ENCODE peak calls at places on chromosome 2, in eight cellular contexts. U is left colon, Q is posterior cingulate gyrus, J is ELR, V is Peyer's patch, M is non-pigmented ciliary epithelial cell, E is fibroblast of the aortic adventitia, A is T-helper 17 cell. N is an unnamed sample.

GRCh38 chr2:5195636-5196035 is 496.5 kb upstream of the SOX11 start:
- DNase-seq in U (no peak), Q (no peak), J (no peak), V (no peak), M (no peak), E (no peak), A (no peak), N (no peak)

GRCh38 chr2:113114224-113114945 is 13.0 kb upstream of the IL1RN start:
- DNase-seq in U (no peak), Q (no peak), J (no peak), V (no peak), M (no peak), E (no peak), A (no peak), N (no peak)

GRCh38 chr2:39991298-39991697 is 212.2 kb upstream of the THUMPD2 start:
- DNase-seq in U (no peak), Q (no peak), J (peak; percentile 52), V (no peak), M (no peak), E (peak; percentile 85), A (no peak), N (no peak)

GRCh38 chr2:113888641-113889470 is 1.0 kb upstream of the ACTR3 start:
- DNase-seq in U (peak; percentile 64), Q (no peak), J (no peak), V (no peak), M (no peak), E (no peak), A (no peak), N (no peak)

GRCh38 chr2:120596191-120596781 is 139.4 kb upstream of the GLI2 start:
- DNase-seq in U (no peak), Q (peak; percentile 54), J (no peak), V (no peak), M (no peak), E (no peak), A (no peak), N (no peak)

GRCh38 chr2:98730851-98731708 is at the start of gene MGAT4A:
- DNase-seq in U (peak; percentile 72), Q (peak; percentile 70), J (peak; percentile 50), V (peak; percentile 79), M (no peak), E (peak; percentile 3), A (peak; percentile 82), N (peak; percentile 84)

GRCh38 chr2:30209227-30209626 is 22.1 kb upstream of the LBH start:
- DNase-seq in U (no peak), Q (no peak), J (no peak), V (no peak), M (no peak), E (no peak), A (no peak), N (no peak)

GRCh38 chr2:226079677-226080076 is 680.2 kb downstream of the NYAP2 start:
- DNase-seq in U (no peak), Q (no peak), J (peak; percentile 95), V (no peak), M (peak; percentile 99), E (peak; percentile 97), A (no peak), N (no peak)

GRCh38 chr2:240564571-240565266 is 3.6 kb upstream of the RNPEPL1 start:
- DNase-seq in U (no peak), Q (no peak), J (peak; percentile 50), V (peak; percentile 28), M (no peak), E (no peak), A (peak; percentile 9), N (peak; percentile 62)

GRCh38 chr2:204645018-204645775 is 99.9 kb downstream of the PARD3B start:
- DNase-seq in U (no peak), Q (no peak), J (peak; percentile 72), V (no peak), M (no peak), E (peak; percentile 8), A (no peak), N (no peak)

GRCh38 chr2:61263848-61264247 is 101.9 kb downstream of the C2orf74 start:
- DNase-seq in U (no peak), Q (no peak), J (no peak), V (no peak), M (no peak), E (no peak), A (no peak), N (no peak)

GRCh38 chr2:24276349-24276899 is 83.9 kb downstream of the ITSN2 start:
- DNase-seq in U (no peak), Q (no peak), J (no peak), V (no peak), M (no peak), E (no peak), A (no peak), N (no peak)

GRCh38 chr2:142220901-142221300 is 90.1 kb upstream of the LRP1B start:
- DNase-seq in U (no peak), Q (no peak), J (peak; percentile 8), V (no peak), M (peak; percentile 30), E (no peak), A (no peak), N (no peak)

GRCh38 chr2:202060218-202060617 is 12.8 kb upstream of the KIAA2012 start:
- DNase-seq in U (no peak), Q (no peak), J (no peak), V (no peak), M (no peak), E (no peak), A (no peak), N (no peak)

GRCh38 chr2:195562624-195563566 is 94.1 kb upstream of the SLC39A10 start:
- DNase-seq in U (no peak), Q (no peak), J (no peak), V (no peak), M (no peak), E (peak; percentile 40), A (no peak), N (no peak)

GRCh38 chr2:197915548-197916265 is 111.3 kb downstream of the PLCL1 start:
- DNase-seq in U (no peak), Q (no peak), J (no peak), V (no peak), M (peak; percentile 49), E (peak; percentile 95), A (no peak), N (no peak)

GRCh38 chr2:235939471-235939870 is 228.7 kb downstream of the GBX2 start:
- DNase-seq in U (no peak), Q (no peak), J (peak; percentile 23), V (no peak), M (no peak), E (no peak), A (no peak), N (no peak)

GRCh38 chr2:72222829-72223564 is 75.3 kb upstream of the CYP26B1 start:
- DNase-seq in U (no peak), Q (no peak), J (peak; percentile 54), V (no peak), M (no peak), E (peak; percentile 73), A (no peak), N (no peak)

GRCh38 chr2:150474326-150475074 is 13.0 kb downstream of the RND3 start:
- DNase-seq in U (no peak), Q (no peak), J (peak; percentile 71), V (no peak), M (no peak), E (peak; percentile 33), A (no peak), N (no peak)

GRCh38 chr2:26970928-26971627 is 641 bp downstream of the MAPRE3 start:
- DNase-seq in U (no peak), Q (no peak), J (peak; percentile 38), V (no peak), M (no peak), E (peak; percentile 47), A (no peak), N (no peak)

GRCh38 chr2:25699206-25699605 is 25.8 kb upstream of the DTNB start:
- DNase-seq in U (no peak), Q (no peak), J (no peak), V (no peak), M (no peak), E (no peak), A (no peak), N (no peak)

GRCh38 chr2:99545066-99545465 is 55.2 kb upstream of the REV1 start:
- DNase-seq in U (no peak), Q (no peak), J (peak; percentile 31), V (no peak), M (peak; percentile 28), E (peak; percentile 4), A (no peak), N (no peak)

GRCh38 chr2:24337958-24338357 is 22.4 kb downstream of the ITSN2 start:
- DNase-seq in U (no peak), Q (no peak), J (no peak), V (no peak), M (no peak), E (no peak), A (no peak), N (no peak)

GRCh38 chr2:3729055-3729448 is 25.7 kb downstream of the DCDC2C start:
- DNase-seq in U (no peak), Q (no peak), J (no peak), V (no peak), M (no peak), E (no peak), A (no peak), N (no peak)

GRCh38 chr2:65539633-65540032 is 107.2 kb upstream of the SPRED2 start:
- DNase-seq in U (no peak), Q (no peak), J (no peak), V (no peak), M (no peak), E (no peak), A (no peak), N (no peak)

GRCh38 chr2:47016172-47016913 is 100.7 kb upstream of the MCFD2 start:
- DNase-seq in U (peak; percentile 59), Q (no peak), J (peak; percentile 95), V (no peak), M (peak; percentile 90), E (peak; percentile 61), A (no peak), N (no peak)

GRCh38 chr2:26772064-26773001 is 8.2 kb downstream of the SLC35F6 start:
- DNase-seq in U (peak; percentile 96), Q (peak; percentile 79), J (peak; percentile 54), V (peak; percentile 73), M (no peak), E (peak; percentile 89), A (no peak), N (no peak)

GRCh38 chr2:241767464-241768250 is 9.0 kb upstream of the GAL3ST2 start:
- DNase-seq in U (no peak), Q (no peak), J (no peak), V (no peak), M (no peak), E (no peak), A (no peak), N (no peak)

GRCh38 chr2:218896501-218897393 is 16.1 kb downstream of the WNT10A start:
- DNase-seq in U (no peak), Q (no peak), J (peak; percentile 46), V (peak; percentile 77), M (no peak), E (no peak), A (peak; percentile 88), N (peak; percentile 89)

GRCh38 chr2:115739574-115739973 is 1297.1 kb downstream of the DPP10 start:
- DNase-seq in U (no peak), Q (no peak), J (no peak), V (no peak), M (no peak), E (no peak), A (no peak), N (no peak)

GRCh38 chr2:46847185-46847710 is 68.4 kb downstream of the MCFD2 start:
- DNase-seq in U (peak; percentile 98), Q (peak; percentile 22), J (peak; percentile 74), V (peak; percentile 51), M (peak; percentile 63), E (peak; percentile 100), A (no peak), N (no peak)

GRCh38 chr2:219698684-219699439 is 71.4 kb downstream of the SLC4A3 start:
- DNase-seq in U (no peak), Q (no peak), J (no peak), V (no peak), M (no peak), E (no peak), A (no peak), N (no peak)

GRCh38 chr2:72415256-72415655 is 267.6 kb upstream of the CYP26B1 start:
- DNase-seq in U (no peak), Q (no peak), J (peak; percentile 48), V (no peak), M (no peak), E (peak; percentile 76), A (no peak), N (no peak)

GRCh38 chr2:37356299-37356698 is 11.9 kb downstream of the QPCT start:
- DNase-seq in U (no peak), Q (no peak), J (no peak), V (no peak), M (no peak), E (no peak), A (no peak), N (no peak)